ENCODE peak calls at places on chromosome 15, in six cellular contexts. M is transverse colon, D is HFF-Myc, Y is cardiac fibroblast, S is esophagus squamous epithelium, K is psoas muscle. Z is an unnamed sample.

GRCh38 chr15:89362203-89363101 is 27.8 kb upstream of the POLG start:
- DNase-seq in M (no peak), D (no peak), Y (no peak), S (no peak), K (no peak), Z (no peak)

GRCh38 chr15:76335129-76335850 is 1.3 kb upstream of the ISL2 start:
- DNase-seq in M (no peak), D (no peak), Y (peak; percentile 14), S (no peak), K (no peak), Z (no peak)

GRCh38 chr15:50506121-50506520 is 40.3 kb downstream of the USP50 start:
- DNase-seq in M (no peak), D (no peak), Y (no peak), S (no peak), K (no peak), Z (no peak)

GRCh38 chr15:48800811-48801460 is 9.9 kb downstream of the CEP152 start:
- DNase-seq in M (no peak), D (no peak), Y (peak; percentile 78), S (no peak), K (no peak), Z (no peak)

GRCh38 chr15:89812847-89813320 is 1.8 kb downstream of the ANPEP start:
- DNase-seq in M (no peak), D (no peak), Y (no peak), S (no peak), K (no peak), Z (no peak)

GRCh38 chr15:89822030-89822429 is 7.4 kb upstream of the ANPEP start:
- DNase-seq in M (no peak), D (no peak), Y (peak; percentile 59), S (no peak), K (no peak), Z (no peak)

GRCh38 chr15:39124155-39124924 is 456.5 kb upstream of the THBS1 start:
- DNase-seq in M (no peak), D (no peak), Y (peak; percentile 78), S (no peak), K (peak; percentile 19), Z (no peak)

GRCh38 chr15:59941612-59942011 is 62.5 kb upstream of the FOXB1 start:
- DNase-seq in M (no peak), D (no peak), Y (no peak), S (no peak), K (no peak), Z (no peak)

GRCh38 chr15:98853593-98854420 is 153.8 kb downstream of the PGPEP1L start:
- DNase-seq in M (peak; percentile 38), D (no peak), Y (peak; percentile 29), S (no peak), K (no peak), Z (no peak)

GRCh38 chr15:69780374-69780773 is 317.3 kb downstream of the TLE3 start:
- DNase-seq in M (no peak), D (no peak), Y (no peak), S (no peak), K (no peak), Z (no peak)

GRCh38 chr15:72760590-72761260 is 22.8 kb downstream of the ADPGK start:
- DNase-seq in M (no peak), D (no peak), Y (no peak), S (no peak), K (no peak), Z (no peak)

GRCh38 chr15:92907880-92908279 is 7.8 kb downstream of the CHD2 start:
- DNase-seq in M (no peak), D (no peak), Y (peak; percentile 90), S (no peak), K (peak; percentile 31), Z (no peak)
- H3K4me3 ChIP-seq in M (no peak overlapping the region), D (peak overlapping the region; percentile 6), Y (no peak overlapping the region), S (no peak overlapping the region), K (peak overlapping the region; percentile 68), Z (peak overlapping the region; percentile 27)

GRCh38 chr15:74375303-74375693 is 7.9 kb upstream of the CYP11A1 start:
- DNase-seq in M (peak; percentile 87), D (peak; percentile 50), Y (peak; percentile 89), S (no peak), K (peak; percentile 80), Z (peak; percentile 70)
- TF ChIP-seq CTCF in M (peak; percentile 93), D (peak; percentile 95), Y (peak; percentile 91), S (peak; percentile 89), K (peak; percentile 86), Z (peak; percentile 86)

DNA sequence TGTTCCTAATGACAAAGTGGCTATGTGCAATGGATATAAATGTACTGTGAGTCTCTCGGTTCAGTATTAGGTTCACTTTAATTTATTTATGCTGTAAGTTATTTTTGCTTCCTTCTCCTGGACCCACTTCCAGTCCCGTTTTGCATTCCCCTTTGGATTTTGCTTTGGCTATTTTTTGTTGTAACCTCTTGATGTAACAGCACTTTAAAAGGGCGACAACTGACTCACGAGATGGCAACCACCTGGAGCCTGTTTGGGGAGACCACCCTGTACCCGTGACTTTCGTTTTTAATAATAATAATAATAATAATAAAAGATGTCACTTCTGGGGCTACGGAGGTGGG is 5.6 kb downstream of the RNU6-1 start:
- DNase-seq in M (no peak), D (no peak), Y (no peak), S (no peak), K (no peak), Z (no peak)
- H3K4me3 ChIP-seq in M (peak overlapping the region; percentile 16), D (no peak overlapping the region), Y (peak overlapping the region; percentile 17), S (peak overlapping the region; percentile 23), K (peak overlapping the region; percentile 51), Z (peak overlapping the region; percentile 12)

GRCh38 chr15:41559489-41560177 is 621 bp downstream of the TYRO3 start:
- DNase-seq in M (no peak), D (no peak), Y (no peak), S (no peak), K (no peak), Z (no peak)

GRCh38 chr15:41559239-41559488 is 152 bp downstream of the TYRO3 start:
- DNase-seq in M (no peak), D (no peak), Y (no peak), S (no peak), K (no peak), Z (no peak)

GRCh38 chr15:41556657-41557056 is 2.4 kb upstream of the TYRO3 start:
- DNase-seq in M (no peak), D (no peak), Y (no peak), S (no peak), K (no peak), Z (no peak)

GRCh38 chr15:41557673-41558399 is 1.2 kb upstream of the TYRO3 start:
- DNase-seq in M (peak; percentile 60), D (no peak), Y (peak; percentile 69), S (no peak), K (peak; percentile 61), Z (peak; percentile 44)

DNA sequence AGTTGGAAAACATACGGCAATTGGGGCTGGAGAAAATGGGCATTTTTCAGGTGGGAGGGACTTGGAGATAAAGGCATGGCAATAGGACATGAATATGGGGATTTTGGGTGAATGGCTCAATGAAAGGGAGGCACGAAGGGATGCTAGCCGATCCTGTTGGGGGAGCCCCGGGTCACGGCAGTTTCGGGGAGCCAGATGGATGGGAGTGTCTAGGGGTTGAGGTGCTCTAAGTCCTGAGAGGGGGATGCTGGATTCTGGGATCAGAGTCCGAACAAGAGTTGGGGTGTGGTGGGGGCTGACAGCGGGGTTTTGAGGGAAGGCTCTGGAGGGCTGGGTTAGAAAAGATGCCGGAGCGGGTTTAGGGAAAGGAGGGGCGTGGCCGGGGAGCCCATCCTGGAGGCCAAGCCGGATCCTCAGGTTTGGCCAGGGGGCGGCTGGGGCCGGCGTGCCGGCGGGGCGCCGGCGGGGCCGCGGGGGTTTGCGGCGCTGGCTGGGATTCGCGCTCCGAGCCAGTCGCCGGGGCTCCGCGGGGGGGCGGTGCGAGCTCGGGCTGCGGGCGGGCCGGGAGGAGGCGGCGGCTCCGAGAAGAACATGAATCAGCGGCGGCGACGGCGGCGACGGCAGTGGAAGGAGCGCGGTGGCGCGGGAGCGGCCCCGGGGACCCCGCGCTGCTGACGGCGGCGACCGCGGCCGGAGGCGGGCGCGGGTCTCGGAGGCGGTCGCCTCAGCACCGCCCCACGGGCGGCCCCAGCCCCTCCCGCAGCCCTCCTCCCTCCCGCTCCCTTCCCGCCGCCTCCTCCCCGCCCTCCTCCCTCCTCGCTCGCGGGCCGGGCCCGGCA is at the start of gene TYRO3:
- DNase-seq in M (peak; percentile 66), D (no peak), Y (peak; percentile 45), S (no peak), K (peak; percentile 75), Z (peak; percentile 69)
- TF ChIP-seq CTCF in M (no peak), D (no peak), Y (no peak), S (no peak), K (peak; percentile 11), Z (no peak)

GRCh38 chr15:33200903-33201302 is 6.4 kb upstream of the FMN1 start:
- DNase-seq in M (no peak), D (no peak), Y (no peak), S (no peak), K (no peak), Z (no peak)

GRCh38 chr15:33204087-33204486 is 9.6 kb upstream of the FMN1 start:
- DNase-seq in M (no peak), D (no peak), Y (no peak), S (no peak), K (no peak), Z (no peak)

GRCh38 chr15:33200444-33200843 is 5.9 kb upstream of the FMN1 start:
- DNase-seq in M (no peak), D (no peak), Y (no peak), S (no peak), K (no peak), Z (no peak)

GRCh38 chr15:33197636-33198035 is 3.1 kb upstream of the FMN1 start:
- DNase-seq in M (no peak), D (no peak), Y (no peak), S (no peak), K (no peak), Z (no peak)

GRCh38 chr15:33201376-33202189 is 7.1 kb upstream of the FMN1 start:
- DNase-seq in M (peak; percentile 66), D (peak; percentile 21), Y (peak; percentile 43), S (no peak), K (peak; percentile 40), Z (peak; percentile 66)
- H3K4me3 ChIP-seq in M (no peak overlapping the region), D (no peak overlapping the region), Y (no peak overlapping the region), S (no peak overlapping the region), K (peak overlapping the region; percentile 38), Z (no peak overlapping the region)

GRCh38 chr15:86256628-86257027 is 177.0 kb downstream of the AGBL1 start:
- DNase-seq in M (no peak), D (no peak), Y (no peak), S (no peak), K (no peak), Z (no peak)
- TF ChIP-seq CTCF in M (no peak), D (no peak), Y (no peak), S (no peak), K (no peak), Z (no peak)

GRCh38 chr15:57111002-57111401 is 192.6 kb downstream of the TCF12 start:
- DNase-seq in M (no peak), D (no peak), Y (no peak), S (no peak), K (no peak), Z (no peak)
- H3K4me3 ChIP-seq in M (no peak overlapping the region), D (no peak overlapping the region), Y (no peak overlapping the region), S (no peak overlapping the region), K (no peak overlapping the region), Z (no peak overlapping the region)